ENCODE peak calls at places on chromosomes 4 and X, in six cellular contexts. Z is HCT116, I is K562, J is GM12878, E is HepG2, X is H1. U is an unnamed sample.

GRCh38 chr4:60134106-60134505 is 1066.0 kb upstream of the ADGRL3 start:
- DNase-seq in Z (no peak), E (no peak), X (no peak), I (no peak), J (no peak), U (no peak)

GRCh38 chr4:74830928-74831327 is 36.6 kb upstream of the BTC start:
- DNase-seq in X (no peak), I (no peak), J (no peak), Z (no peak), E (no peak), U (no peak)

GRCh38 chr4:112270643-112271484 is 14.8 kb downstream of the TIFA start:
- DNase-seq in E (no peak), Z (no peak), I (no peak), X (no peak), J (no peak), U (peak)

GRCh38 chr4:75081561-75081960 is 148.6 kb downstream of the PARM1 start:
- DNase-seq in Z (no peak), E (no peak), I (no peak), X (no peak), J (no peak), U (no peak)

GRCh38 chrX:2967998-2968909 is 38.1 kb upstream of the ARSH start:
- DNase-seq in X (no peak), J (no peak), Z (no peak), I (no peak), E (no peak), U (no peak)

GRCh38 chr4:108078024-108078733 is 88.5 kb downstream of the HADH start:
- DNase-seq in E (no peak), X (no peak), I (no peak), Z (no peak), J (no peak), U (no peak)

GRCh38 chr4:24912252-24913098 is at the start of gene CCDC149:
- DNase-seq in J (no peak), X (peak), Z (peak), E (peak), I (peak), U (peak)

GRCh38 chr4:36349904-36350554 is 68.6 kb downstream of the DTHD1 start:
- DNase-seq in Z (no peak), E (no peak), I (no peak), X (no peak), J (no peak), U (no peak)

GRCh38 chrX:84046403-84046984 is 141.5 kb downstream of the RPS6KA6 start:
- DNase-seq in E (peak), X (peak), Z (no peak), J (no peak), I (no peak), U (peak)

GRCh38 chr4:105474110-105474518 is 252 bp upstream of the PPA2 start:
- DNase-seq in E (no peak), Z (no peak), J (no peak), I (no peak), X (no peak), U (no peak)

GRCh38 chr4:5970381-5971076 is 47.7 kb downstream of the C4orf50 start:
- DNase-seq in X (no peak), I (no peak), J (no peak), Z (no peak), E (no peak), U (no peak)

GRCh38 chr4:104815593-104816156 is 321.0 kb upstream of the CXXC4 start:
- DNase-seq in X (no peak), J (peak), E (no peak), Z (no peak), I (no peak), U (no peak)

GRCh38 chr4:98680806-98681205 is 22.4 kb upstream of the TSPAN5 start:
- DNase-seq in J (no peak), E (no peak), X (no peak), I (no peak), Z (no peak), U (no peak)

GRCh38 chr4:26145212-26145611 is 175.6 kb upstream of the RBPJ start:
- DNase-seq in E (peak), Z (no peak), X (no peak), I (no peak), J (no peak), U (no peak)

GRCh38 chr4:83516042-83516772 is 19.7 kb upstream of the GPAT3 start:
- DNase-seq in X (no peak), I (no peak), J (no peak), Z (no peak), E (no peak), U (no peak)

GRCh38 chr4:158020734-158021346 is 152.0 kb downstream of the GASK1B start:
- DNase-seq in E (peak), I (no peak), Z (peak), J (no peak), X (no peak), U (no peak)

GRCh38 chr4:101349346-101350064 is 2.2 kb upstream of the PPP3CA start:
- DNase-seq in X (no peak), I (no peak), E (no peak), Z (peak), J (no peak), U (no peak)

GRCh38 chrX:134607523-134607922 is 50.7 kb downstream of the PLAC1 start:
- DNase-seq in I (no peak), E (no peak), Z (no peak), J (no peak), X (no peak), U (no peak)

GRCh38 chr4:15451866-15452765 is 17.6 kb upstream of the CC2D2A start:
- DNase-seq in J (no peak), I (no peak), X (no peak), E (no peak), Z (no peak), U (no peak)

GRCh38 chrX:96432647-96433046 is 252.0 kb upstream of the DIAPH2 start:
- DNase-seq in E (no peak), J (no peak), X (no peak), Z (no peak), I (no peak), U (no peak)

GRCh38 chrX:104117753-104118152 is 5.4 kb downstream of the ZCCHC18 start:
- DNase-seq in I (no peak), E (no peak), X (no peak), Z (no peak), J (no peak), U (no peak)

GRCh38 chrX:151543706-151544105 is 19.8 kb upstream of the PASD1 start:
- DNase-seq in Z (no peak), I (no peak), J (no peak), E (peak), X (no peak), U (no peak)

GRCh38 chr4:169765845-169766244 is 8.1 kb upstream of the HPF1 start:
- DNase-seq in J (no peak), I (no peak), E (no peak), X (peak), Z (no peak), U (no peak)

GRCh38 chr4:72468904-72469502 is 100.0 kb downstream of the ADAMTS3 start:
- DNase-seq in I (peak), E (peak), X (no peak), Z (peak), J (no peak), U (no peak)

GRCh38 chrX:47613082-47613481 is 6.6 kb downstream of the SYN1 start:
- DNase-seq in X (no peak), J (no peak), Z (no peak), I (no peak), E (no peak), U (no peak)

GRCh38 chrX:139881572-139881971 is 51.3 kb downstream of the ATP11C start:
- DNase-seq in X (no peak), Z (no peak), I (no peak), E (no peak), J (no peak), U (no peak)

GRCh38 chr4:25889626-25890025 is 24.4 kb upstream of the SMIM20 start:
- DNase-seq in I (no peak), X (no peak), Z (no peak), E (no peak), J (no peak), U (no peak)

GRCh38 chr4:66636321-66636720 is 909.0 kb downstream of the CENPC start:
- DNase-seq in Z (no peak), I (no peak), E (no peak), J (no peak), X (no peak), U (no peak)

GRCh38 chrX:3815896-3816664 is 102.6 kb upstream of the PRKX start:
- DNase-seq in Z (peak), E (peak), J (peak), I (peak), X (peak), U (no peak)

GRCh38 chrX:110703641-110704040 is 92.0 kb downstream of the CHRDL1 start:
- DNase-seq in J (no peak), E (no peak), X (no peak), Z (no peak), I (no peak), U (no peak)

GRCh38 chr4:18100657-18101056 is 79.1 kb upstream of the LCORL start:
- DNase-seq in X (no peak), I (no peak), J (no peak), E (no peak), Z (no peak), U (no peak)

GRCh38 chr4:120963449-120963848 is 40.9 kb upstream of the PRDM5 start:
- DNase-seq in Z (no peak), X (no peak), J (no peak), E (no peak), I (no peak), U (no peak)

GRCh38 chr4:127641524-127641923 is 8.8 kb downstream of the INTU start:
- DNase-seq in Z (no peak), I (no peak), X (no peak), J (no peak), E (no peak), U (no peak)

DNA sequence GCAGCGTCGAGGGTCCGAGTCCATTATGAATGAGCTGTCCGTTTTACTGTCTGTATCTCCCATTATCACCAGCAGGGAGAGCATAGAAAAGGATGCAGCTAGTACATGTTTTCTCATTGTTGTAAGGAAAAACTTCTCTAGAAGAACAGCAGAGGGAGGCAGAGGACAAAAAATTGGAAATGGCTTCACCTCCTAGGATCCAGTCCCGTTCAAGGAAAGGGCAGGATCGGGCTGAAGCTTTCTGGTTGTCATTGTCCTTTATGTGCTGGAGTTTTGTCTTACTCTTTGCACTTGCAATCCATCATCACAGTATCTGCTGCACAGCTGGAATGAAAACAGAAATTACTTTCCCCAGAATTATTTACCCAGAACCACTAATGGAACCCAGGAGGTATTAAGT is 14.7 kb downstream of the NDP start:
- DNase-seq in E (peak), J (peak), I (peak), X (no peak), Z (peak), U (peak)
- TF ChIP-seq ZNF274 in E (no peak), J (no peak), I (no peak), X (no peak), Z (no peak), U (no peak)

DNA sequence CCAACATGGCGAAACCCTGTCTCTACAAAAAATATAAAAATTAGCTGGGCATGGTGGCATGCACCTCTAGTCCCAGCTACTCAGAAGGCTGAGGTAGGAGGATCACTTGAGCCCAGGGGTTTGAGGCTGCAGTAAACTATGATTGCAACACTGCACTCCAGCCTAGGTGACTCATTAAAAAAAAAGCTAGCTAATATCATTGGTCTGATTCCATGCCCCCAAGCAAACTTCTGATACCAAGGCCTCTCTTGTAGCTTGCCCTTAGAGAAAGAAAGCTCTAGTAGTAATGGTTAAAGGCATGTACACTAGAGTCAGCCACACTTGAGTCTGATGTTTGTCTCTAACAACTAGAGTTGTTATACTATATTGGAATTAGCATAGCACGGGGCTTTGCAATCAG is 32.6 kb upstream of the PHF8 start:
- DNase-seq in J (no peak), X (no peak), Z (no peak), I (no peak), E (no peak), U (no peak)
- TF ChIP-seq YY1 in J (no peak), X (no peak), Z (no peak), I (no peak), E (no peak), U (no peak)

GRCh38 chrX:257681-258289 is 23.4 kb upstream of the PLCXD1 start:
- DNase-seq in I (no peak), E (peak), X (no peak), J (no peak), Z (no peak), U (no peak)
- H3K9ac ChIP-seq in I (no peak), E (peak), X (no peak), J (no peak), Z (no peak), U (no peak)

DNA sequence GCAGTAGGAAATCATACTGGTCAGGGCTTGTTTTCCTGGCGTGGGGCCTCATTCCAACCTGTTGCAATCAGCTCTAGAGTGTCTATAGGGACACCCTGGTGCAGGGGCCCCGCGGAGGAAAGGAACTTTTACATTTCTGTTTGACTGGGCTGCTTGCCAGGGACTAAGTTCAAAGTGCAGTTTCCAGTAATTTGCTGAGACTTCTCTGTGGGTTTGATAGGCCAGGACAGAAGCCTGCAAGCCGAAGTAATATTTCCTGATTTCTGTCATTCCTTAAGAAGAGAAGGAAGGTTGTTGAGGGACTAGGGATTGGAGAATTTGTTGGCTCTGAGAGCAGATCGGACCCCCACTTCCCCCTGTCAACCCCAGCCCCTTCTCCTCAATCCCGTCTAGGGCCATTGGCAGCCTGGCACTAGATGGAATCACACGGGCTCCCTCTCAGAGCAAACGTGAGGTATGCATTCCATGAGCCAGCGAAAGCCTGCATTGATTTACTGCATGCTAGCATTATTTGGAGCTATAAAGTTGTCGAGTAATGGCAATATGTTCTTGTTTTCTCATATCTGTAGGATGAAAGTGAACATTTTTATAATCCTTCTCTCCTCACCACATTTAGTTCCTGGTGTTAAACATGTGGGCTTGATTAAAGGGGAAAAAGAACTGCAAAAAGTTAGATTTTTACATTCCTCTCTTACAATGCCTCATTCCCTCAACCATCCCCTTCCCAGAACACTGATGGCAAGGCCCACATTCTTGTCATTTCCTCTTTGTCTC is 159.1 kb downstream of the SPRY1 start:
- DNase-seq in Z (no peak), X (no peak), E (peak), I (peak), J (no peak), U (no peak)
- TF ChIP-seq ZNF274 in Z (no peak), X (no peak), E (no peak), I (no peak), J (no peak), U (no peak)

GRCh38 chrX:29948653-29949052 is 266.7 kb upstream of the MAGEB2 start:
- DNase-seq in J (no peak), E (no peak), X (no peak), Z (no peak), I (no peak), U (no peak)
- TF ChIP-seq YY1 in J (no peak), E (no peak), X (no peak), Z (no peak), I (no peak), U (no peak)

GRCh38 chr4:42315231-42315630 is 82.1 kb upstream of the SHISA3 start:
- DNase-seq in J (no peak), I (no peak), E (no peak), Z (no peak), X (no peak), U (no peak)
- H3K9ac ChIP-seq in J (no peak), I (no peak), E (no peak), Z (no peak), X (no peak), U (no peak)

DNA sequence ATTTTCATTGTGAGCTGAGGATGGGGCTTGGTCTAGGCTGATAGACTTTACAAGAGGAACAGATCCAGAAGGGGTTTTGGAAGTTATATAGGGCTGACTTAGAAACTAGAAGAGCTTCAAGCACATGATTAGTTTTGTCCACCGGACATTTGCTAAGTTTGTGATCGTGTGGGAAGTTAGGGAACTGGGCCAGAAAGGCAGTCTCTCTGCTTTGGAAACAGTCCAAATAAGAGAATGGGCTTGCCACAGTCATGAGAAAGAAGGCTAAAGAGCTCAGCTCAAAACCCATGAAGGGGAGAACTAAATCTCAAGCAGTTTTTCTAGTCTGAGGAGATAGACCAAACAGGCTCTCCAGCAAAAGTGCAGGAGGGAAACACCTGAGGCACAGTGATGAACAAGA is 67.8 kb downstream of the ZNF674 start:
- DNase-seq in I (no peak), J (no peak), E (no peak), Z (no peak), X (no peak), U (no peak)
- TF ChIP-seq ZNF274 in I (no peak), J (no peak), E (no peak), Z (no peak), X (no peak), U (no peak)

GRCh38 chr4:93730760-93731159 is 97.8 kb upstream of the ATOH1 start:
- DNase-seq in Z (no peak), I (no peak), X (peak), E (no peak), J (no peak), U (no peak)
- TF ChIP-seq YY1 in Z (no peak), I (no peak), X (no peak), E (no peak), J (no peak), U (no peak)